ENCODE peak calls at places on chromosomes 16 and 17, in four cellular contexts. One of them, this sample, is unnamed.

GRCh38 chr17:82036634-82037112 is 824 bp downstream of the DCXR start:
- DNase-seq in GM12878: no peak
- DNase-seq in H1: no peak
- DNase-seq in endothelial cell of umbilical vein: no peak
- DNase-seq in this sample: no peak

GRCh38 chr16:89605186-89605970 is 8.1 kb upstream of the DPEP1 start:
- DNase-seq in GM12878: no peak
- DNase-seq in H1: no peak
- DNase-seq in endothelial cell of umbilical vein: no peak
- DNase-seq in this sample: no peak

GRCh38 chr17:8225813-8226535 is 15.6 kb upstream of the AURKB start:
- DNase-seq in GM12878: peak
- DNase-seq in H1: no peak
- DNase-seq in endothelial cell of umbilical vein: peak
- DNase-seq in this sample: peak

GRCh38 chr16:19879241-19879792 is 5.3 kb downstream of the GPRC5B start:
- DNase-seq in GM12878: no peak
- DNase-seq in H1: peak
- DNase-seq in endothelial cell of umbilical vein: no peak
- DNase-seq in this sample: no peak

GRCh38 chr16:14539631-14540030 is 90.4 kb downstream of the PARN start:
- DNase-seq in GM12878: no peak
- DNase-seq in H1: no peak
- DNase-seq in endothelial cell of umbilical vein: no peak
- DNase-seq in this sample: no peak

GRCh38 chr16:57185446-57185944 is 344 bp downstream of the PSME3IP1 start:
- DNase-seq in GM12878: no peak
- DNase-seq in H1: no peak
- DNase-seq in endothelial cell of umbilical vein: no peak
- DNase-seq in this sample: peak

GRCh38 chr17:6427284-6427781 is 7.6 kb downstream of the AIPL1 start:
- DNase-seq in GM12878: peak
- DNase-seq in H1: no peak
- DNase-seq in endothelial cell of umbilical vein: no peak
- DNase-seq in this sample: peak

GRCh38 chr17:6098466-6099180 is 28.4 kb downstream of the WSCD1 start:
- DNase-seq in GM12878: no peak
- DNase-seq in H1: no peak
- DNase-seq in endothelial cell of umbilical vein: peak
- DNase-seq in this sample: no peak

GRCh38 chr17:20009052-20009301 is 182 bp upstream of the SPECC1 start:
- DNase-seq in GM12878: no peak
- DNase-seq in H1: no peak
- DNase-seq in endothelial cell of umbilical vein: no peak
- DNase-seq in this sample: no peak

GRCh38 chr17:6643460-6644125 is 2.7 kb downstream of the TXNDC17 start:
- DNase-seq in GM12878: no peak
- DNase-seq in H1: no peak
- DNase-seq in endothelial cell of umbilical vein: no peak
- DNase-seq in this sample: no peak

GRCh38 chr16:27195068-27195741 is 8.1 kb upstream of the KDM8 start:
- DNase-seq in GM12878: no peak
- DNase-seq in H1: no peak
- DNase-seq in endothelial cell of umbilical vein: no peak
- DNase-seq in this sample: no peak

GRCh38 chr16:68898026-68898425 is 54.7 kb downstream of the TANGO6 start:
- DNase-seq in GM12878: no peak
- DNase-seq in H1: no peak
- DNase-seq in endothelial cell of umbilical vein: no peak
- DNase-seq in this sample: no peak

GRCh38 chr16:13873835-13874438 is 46.0 kb upstream of the ERCC4 start:
- DNase-seq in GM12878: no peak
- DNase-seq in H1: no peak
- DNase-seq in endothelial cell of umbilical vein: peak
- DNase-seq in this sample: no peak

GRCh38 chr16:28089205-28089991 is 25.9 kb upstream of the GSG1L start:
- DNase-seq in GM12878: no peak
- DNase-seq in H1: no peak
- DNase-seq in endothelial cell of umbilical vein: no peak
- DNase-seq in this sample: no peak

GRCh38 chr16:51445250-51445649 is 294.2 kb upstream of the SALL1 start:
- DNase-seq in GM12878: no peak
- DNase-seq in H1: no peak
- DNase-seq in endothelial cell of umbilical vein: no peak
- DNase-seq in this sample: no peak

GRCh38 chr16:88941933-88942909 is 34.8 kb downstream of the CBFA2T3 start:
- DNase-seq in GM12878: no peak
- DNase-seq in H1: no peak
- DNase-seq in endothelial cell of umbilical vein: no peak
- DNase-seq in this sample: no peak

GRCh38 chr17:57109393-57110151 is 24.5 kb downstream of the AKAP1 start:
- DNase-seq in GM12878: no peak
- DNase-seq in H1: no peak
- DNase-seq in endothelial cell of umbilical vein: no peak
- DNase-seq in this sample: no peak

GRCh38 chr16:68884391-68884790 is 41.1 kb downstream of the TANGO6 start:
- DNase-seq in GM12878: no peak
- DNase-seq in H1: no peak
- DNase-seq in endothelial cell of umbilical vein: no peak
- DNase-seq in this sample: no peak

GRCh38 chr17:45052052-45052772 is 780 bp upstream of the DCAKD start:
- DNase-seq in GM12878: no peak
- DNase-seq in H1: no peak
- DNase-seq in endothelial cell of umbilical vein: peak
- DNase-seq in this sample: peak

GRCh38 chr17:81514735-81515529 is 2.3 kb upstream of the ACTG1 start:
- DNase-seq in GM12878: no peak
- DNase-seq in H1: no peak
- DNase-seq in endothelial cell of umbilical vein: peak
- DNase-seq in this sample: no peak

GRCh38 chr16:23945243-23945642 is 109.5 kb downstream of the PRKCB start:
- DNase-seq in GM12878: no peak
- DNase-seq in H1: no peak
- DNase-seq in endothelial cell of umbilical vein: no peak
- DNase-seq in this sample: no peak

GRCh38 chr16:27747946-27748345 is 198.0 kb downstream of the KATNIP start:
- DNase-seq in GM12878: no peak
- DNase-seq in H1: no peak
- DNase-seq in endothelial cell of umbilical vein: no peak
- DNase-seq in this sample: no peak

GRCh38 chr17:68457168-68457538 is at the start of gene WIPI1:
- DNase-seq in GM12878: no peak
- DNase-seq in H1: no peak
- DNase-seq in endothelial cell of umbilical vein: peak
- DNase-seq in this sample: peak

GRCh38 chr17:17847102-17847501 is 10.3 kb upstream of the SREBF1 start:
- DNase-seq in GM12878: no peak
- DNase-seq in H1: no peak
- DNase-seq in endothelial cell of umbilical vein: no peak
- DNase-seq in this sample: no peak

GRCh38 chr17:1552911-1553310 is 9.7 kb downstream of the PITPNA start:
- DNase-seq in GM12878: no peak
- DNase-seq in H1: no peak
- DNase-seq in endothelial cell of umbilical vein: no peak
- DNase-seq in this sample: no peak

GRCh38 chr17:56902350-56902749 is 11.5 kb downstream of the TRIM25 start:
- DNase-seq in GM12878: no peak
- DNase-seq in H1: no peak
- DNase-seq in endothelial cell of umbilical vein: peak
- DNase-seq in this sample: no peak

GRCh38 chr16:81641403-81642106 is 137.5 kb upstream of the PLCG2 start:
- DNase-seq in GM12878: no peak
- DNase-seq in H1: no peak
- DNase-seq in endothelial cell of umbilical vein: no peak
- DNase-seq in this sample: no peak

GRCh38 chr17:29682987-29683386 is 60.3 kb upstream of the CORO6 start:
- DNase-seq in GM12878: no peak
- DNase-seq in H1: no peak
- DNase-seq in endothelial cell of umbilical vein: peak
- DNase-seq in this sample: no peak

GRCh38 chr17:40025991-40026815 is 11.0 kb downstream of the CSF3 start:
- DNase-seq in GM12878: no peak
- DNase-seq in H1: no peak
- DNase-seq in endothelial cell of umbilical vein: peak
- DNase-seq in this sample: no peak

GRCh38 chr16:73210686-73211085 is 162.8 kb upstream of the ZFHX3 start:
- DNase-seq in GM12878: no peak
- DNase-seq in H1: no peak
- DNase-seq in endothelial cell of umbilical vein: no peak
- DNase-seq in this sample: no peak

GRCh38 chr17:44878627-44879221 is 20.5 kb downstream of the EFTUD2 start:
- DNase-seq in GM12878: no peak
- DNase-seq in H1: no peak
- DNase-seq in endothelial cell of umbilical vein: peak
- DNase-seq in this sample: peak

DNA sequence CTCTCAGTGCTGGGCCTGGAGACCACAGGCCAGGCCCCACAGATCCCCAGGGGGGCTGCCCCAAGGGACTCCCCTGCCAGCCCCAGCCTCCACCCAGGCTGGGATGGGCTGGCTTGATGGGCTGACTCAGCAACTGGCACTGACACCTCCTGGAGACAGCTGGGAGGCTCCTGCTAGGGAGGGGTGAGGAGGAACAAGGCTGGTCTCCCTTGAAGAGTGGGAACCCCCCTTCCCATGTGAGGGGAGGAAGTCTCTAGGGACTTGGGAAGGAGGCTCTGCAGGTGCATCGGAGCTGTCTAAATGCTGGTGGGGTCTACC is 10.4 kb downstream of the NHERF1 start:
- DNase-seq in GM12878: no peak
- DNase-seq in H1: no peak
- DNase-seq in endothelial cell of umbilical vein: no peak
- DNase-seq in this sample: peak
- H3K4me3 ChIP-seq in GM12878: no peak
- H3K4me3 ChIP-seq in H1: no peak
- H3K4me3 ChIP-seq in endothelial cell of umbilical vein: no peak
- H3K4me3 ChIP-seq in this sample: no peak

GRCh38 chr17:32142857-32143524 is 689 bp downstream of the RHOT1 start:
- DNase-seq in GM12878: no peak
- DNase-seq in H1: no peak
- DNase-seq in endothelial cell of umbilical vein: peak
- DNase-seq in this sample: peak

GRCh38 chr17:32136856-32137255 is 5.4 kb upstream of the RHOT1 start:
- DNase-seq in GM12878: no peak
- DNase-seq in H1: no peak
- DNase-seq in endothelial cell of umbilical vein: no peak
- DNase-seq in this sample: no peak

GRCh38 chr17:32141690-32142037 is 638 bp upstream of the RHOT1 start:
- DNase-seq in GM12878: no peak
- DNase-seq in H1: no peak
- DNase-seq in endothelial cell of umbilical vein: no peak
- DNase-seq in this sample: no peak

GRCh38 chr17:32143525-32143865 is 1.2 kb downstream of the RHOT1 start:
- DNase-seq in GM12878: no peak
- DNase-seq in H1: no peak
- DNase-seq in endothelial cell of umbilical vein: no peak
- DNase-seq in this sample: no peak

DNA sequence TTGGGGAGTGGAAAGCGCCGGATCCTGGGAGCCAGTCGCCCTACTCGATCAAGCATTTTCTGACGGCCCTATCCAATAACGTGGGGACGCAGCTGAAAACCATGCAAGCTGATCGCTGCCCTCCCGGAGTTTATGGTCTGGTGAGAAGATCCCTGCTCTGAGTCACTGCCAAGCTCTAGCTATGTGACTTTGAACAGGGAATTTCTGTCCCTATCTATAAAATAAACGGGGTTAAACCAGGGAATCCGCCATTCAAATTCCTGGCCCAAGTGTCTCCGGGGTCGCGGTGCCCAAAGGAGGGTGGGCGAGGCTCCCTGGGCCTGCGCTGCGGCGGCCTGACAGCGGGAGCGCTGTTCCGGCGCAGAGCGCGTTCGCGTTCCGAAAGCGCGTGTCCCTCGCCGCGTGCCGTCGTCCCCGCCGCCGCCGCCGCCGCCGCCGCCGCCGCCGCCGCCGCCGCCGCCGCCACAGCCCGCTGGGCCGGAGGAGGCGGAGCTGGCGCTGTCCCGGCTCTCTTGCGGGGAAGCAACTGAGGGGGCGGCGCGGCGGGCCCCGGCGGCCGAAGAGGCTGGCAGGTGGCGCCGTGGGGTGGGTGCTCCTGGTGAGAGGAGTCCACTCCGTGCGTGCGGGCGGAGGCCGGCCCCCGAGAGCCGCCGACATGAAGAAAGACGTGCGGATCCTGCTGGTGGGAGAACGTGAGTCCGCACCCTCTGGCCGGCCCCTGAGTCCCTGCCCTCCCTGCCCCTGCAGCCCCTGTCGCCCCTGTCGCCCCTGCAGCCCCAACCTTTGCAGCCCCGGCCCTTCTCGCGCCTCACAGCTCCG is at the start of gene RHOT1:
- DNase-seq in GM12878: peak
- DNase-seq in H1: no peak
- DNase-seq in endothelial cell of umbilical vein: peak
- DNase-seq in this sample: peak
- TF ChIP-seq POLR2AphosphoS5 in GM12878: no peak
- TF ChIP-seq POLR2AphosphoS5 in H1: no peak
- TF ChIP-seq POLR2AphosphoS5 in endothelial cell of umbilical vein: no peak
- TF ChIP-seq POLR2AphosphoS5 in this sample: peak

GRCh38 chr16:49836218-49836617 is 19.7 kb downstream of the ZNF423 start:
- DNase-seq in GM12878: no peak
- DNase-seq in H1: no peak
- DNase-seq in endothelial cell of umbilical vein: no peak
- DNase-seq in this sample: no peak
- H3K4me3 ChIP-seq in GM12878: no peak
- H3K4me3 ChIP-seq in H1: no peak
- H3K4me3 ChIP-seq in endothelial cell of umbilical vein: no peak
- H3K4me3 ChIP-seq in this sample: no peak

DNA sequence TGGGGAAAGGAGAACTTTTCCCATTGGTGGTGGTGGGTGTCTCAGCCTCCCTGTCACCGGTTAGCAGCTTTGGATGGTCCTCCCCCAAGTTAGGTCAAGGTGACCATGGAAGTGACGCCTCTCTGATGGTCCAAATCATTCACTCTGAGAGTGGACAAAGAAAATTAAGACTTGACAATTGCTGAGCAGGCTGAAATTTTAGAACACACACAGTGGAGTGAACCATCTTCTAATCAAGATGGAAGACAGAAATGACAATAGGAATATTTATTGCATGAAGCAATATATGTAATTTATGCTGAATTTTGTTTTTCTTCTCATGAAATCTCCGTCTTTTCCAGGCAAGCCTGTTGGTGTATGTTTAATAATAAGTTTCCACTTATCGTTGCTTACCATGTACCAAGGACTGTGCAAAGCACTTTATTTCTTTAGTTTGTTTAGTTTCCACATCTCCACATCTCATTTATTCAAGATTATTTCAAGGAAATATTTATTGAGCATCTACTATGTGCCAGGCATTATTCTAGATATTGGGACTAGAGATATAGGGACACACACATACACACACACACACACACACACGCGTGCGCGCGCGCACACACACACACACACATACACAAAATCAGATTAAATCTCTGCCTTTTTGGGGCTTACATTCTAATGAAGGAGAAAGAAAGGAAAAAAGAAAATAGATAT is 44.0 kb upstream of the TAC4 start:
- DNase-seq in GM12878: no peak
- DNase-seq in H1: no peak
- DNase-seq in endothelial cell of umbilical vein: no peak
- DNase-seq in this sample: no peak
- TF ChIP-seq POLR2AphosphoS5 in GM12878: no peak
- TF ChIP-seq POLR2AphosphoS5 in H1: no peak
- TF ChIP-seq POLR2AphosphoS5 in endothelial cell of umbilical vein: no peak
- TF ChIP-seq POLR2AphosphoS5 in this sample: no peak

This sample was measured in HL-60.